ENCODE peak calls at places on chromosome X, in ten cellular contexts. U is stimulated activated CD4-positive, alpha-beta T cell treated with anti-CD3 and anti-CD28 coated beads, Interleukin-2, amount 100 ng/mL, for 24 hours; Z is activated CD4-positive, alpha-beta T cell treated with anti-CD3 and anti-CD28 coated beads, Interleukin-2, amount 50 U/mL, for 1 hour; F is NCI-H2081; E is NCI-H774; B is SK-N-DZ; G is activated gamma-delta T cell treated with Interleukin-2 at 50 U/mL for 16 hours; A is NCI-H1105; R is iPS-NIHi11; S is left cardiac atrium. K is an unnamed sample.

GRCh38 chrX:35076061-35076460 is 133.5 kb downstream of the FAM47B start:
- DNase-seq in U (no peak), Z (no peak), R (peak), G (no peak), F (no peak), E (no peak), S (no peak), A (no peak), B (no peak), K (no peak)

GRCh38 chrX:106897259-106897658 is 5.9 kb downstream of the RIPPLY1 start:
- DNase-seq in E (no peak), F (no peak), B (no peak), Z (no peak), R (no peak), S (no peak), U (no peak), G (no peak), A (no peak), K (no peak)

GRCh38 chrX:49877397-49878101 is 1.7 kb upstream of the USP27X start:
- DNase-seq in R (no peak), S (no peak), E (peak), G (no peak), Z (no peak), F (no peak), U (no peak), A (no peak), B (no peak), K (no peak)

GRCh38 chrX:103503163-103503852 is 16.0 kb downstream of the RAB40A start:
- DNase-seq in E (no peak), R (peak), Z (no peak), A (no peak), U (no peak), F (no peak), B (no peak), G (no peak), S (no peak), K (no peak)

GRCh38 chrX:149984411-149984810 is 46.1 kb upstream of the EOLA2 start:
- DNase-seq in U (no peak), E (no peak), A (no peak), B (no peak), F (no peak), Z (no peak), R (no peak), G (no peak), S (no peak), K (no peak)

GRCh38 chrX:145823132-145823531 is 5.5 kb downstream of the SLITRK2 start:
- DNase-seq in F (no peak), E (no peak), G (no peak), S (no peak), A (no peak), U (no peak), B (no peak), Z (no peak), R (no peak), K (no peak)

GRCh38 chrX:102658551-102658950 is 7.3 kb downstream of the GPRASP1 start:
- DNase-seq in G (no peak), R (no peak), S (no peak), F (no peak), A (no peak), Z (no peak), B (no peak), U (no peak), E (no peak), K (no peak)

GRCh38 chrX:145549476-145549875 is 268.2 kb upstream of the SLITRK2 start:
- DNase-seq in Z (no peak), F (no peak), B (no peak), G (no peak), R (no peak), E (no peak), A (no peak), S (no peak), U (no peak), K (no peak)

GRCh38 chrX:24204331-24204730 is 54.8 kb downstream of the ZFX start:
- DNase-seq in R (no peak), B (no peak), Z (no peak), E (no peak), G (no peak), F (no peak), U (no peak), S (no peak), A (no peak), K (no peak)

GRCh38 chrX:15564981-15565579 is 35.7 kb downstream of the ACE2 start:
- DNase-seq in F (peak), G (no peak), Z (peak), U (peak), R (peak), E (peak), B (peak), A (peak), S (peak), K (peak)

GRCh38 chrX:107485019-107485418 is 35.6 kb downstream of the FRMPD3 start:
- DNase-seq in Z (no peak), R (no peak), B (peak), F (no peak), A (no peak), S (no peak), U (no peak), G (no peak), E (no peak), K (no peak)

GRCh38 chrX:110852180-110852579 is 56.6 kb upstream of the CHRDL1 start:
- DNase-seq in R (peak), F (peak), E (peak), S (no peak), G (no peak), A (no peak), U (no peak), Z (no peak), B (peak), K (no peak)

GRCh38 chrX:50798782-50799181 is 15.2 kb downstream of the SHROOM4 start:
- DNase-seq in S (no peak), E (no peak), Z (no peak), F (no peak), B (no peak), R (no peak), U (no peak), A (no peak), G (no peak), K (no peak)

GRCh38 chrX:16712116-16712824 is at the start of gene CTPS2:
- DNase-seq in R (peak), S (peak), A (peak), G (peak), Z (peak), F (peak), B (peak), E (peak), U (peak), K (peak)

GRCh38 chrX:114712466-114712865 is 128.6 kb downstream of the HTR2C start:
- DNase-seq in B (no peak), Z (no peak), A (no peak), G (no peak), E (no peak), F (no peak), S (no peak), R (no peak), U (no peak), K (no peak)

GRCh38 chrX:13747836-13748235 is 13.3 kb downstream of the OFD1 start:
- DNase-seq in E (no peak), F (peak), Z (peak), A (no peak), R (no peak), G (peak), B (no peak), S (no peak), U (no peak), K (peak)

GRCh38 chrX:116756960-116757359 is 294.2 kb upstream of the CT83 start:
- DNase-seq in G (no peak), A (no peak), R (no peak), F (no peak), B (no peak), S (no peak), U (no peak), E (no peak), Z (no peak), K (no peak)

GRCh38 chrX:106670631-106671030 is 55.9 kb upstream of the RNF128 start:
- DNase-seq in A (no peak), G (no peak), Z (no peak), B (no peak), S (no peak), E (no peak), U (no peak), R (no peak), F (no peak), K (no peak)

GRCh38 chrX:154378059-154378798 is 866 bp upstream of the EMD start:
- DNase-seq in U (peak), Z (peak), E (peak), B (peak), R (no peak), S (peak), F (peak), A (peak), G (no peak), K (no peak)

GRCh38 chrX:118240359-118240758 is 105.5 kb upstream of the WDR44 start:
- DNase-seq in S (no peak), G (no peak), R (no peak), B (no peak), U (no peak), Z (no peak), F (no peak), E (no peak), A (no peak), K (no peak)

GRCh38 chrX:78092296-78092695 is 11.8 kb upstream of the PGK1 start:
- DNase-seq in F (no peak), A (no peak), U (peak), R (peak), G (no peak), Z (no peak), S (no peak), E (no peak), B (peak), K (no peak)

GRCh38 chrX:26442340-26442739 is 226.4 kb downstream of the MAGEB5 start:
- DNase-seq in A (no peak), R (peak), Z (no peak), E (no peak), U (no peak), F (peak), G (no peak), S (no peak), B (peak), K (no peak)

GRCh38 chrX:2627272-2627867 is 63.7 kb upstream of the CD99 start:
- DNase-seq in S (no peak), B (peak), R (peak), E (no peak), G (peak), F (no peak), A (no peak), U (peak), Z (peak), K (peak)

GRCh38 chrX:47264507-47265173 is 31.8 kb downstream of the USP11 start:
- DNase-seq in E (no peak), A (no peak), F (no peak), R (no peak), B (no peak), S (no peak), G (no peak), U (peak), Z (no peak), K (no peak)

GRCh38 chrX:63754141-63754859 is 30.7 kb downstream of the ARHGEF9 start:
- DNase-seq in E (no peak), B (peak), A (no peak), G (peak), F (peak), S (no peak), R (no peak), U (peak), Z (peak), K (peak)

GRCh38 chrX:131588995-131589394 is 45.1 kb downstream of the OR13H1 start:
- DNase-seq in U (no peak), B (no peak), E (no peak), F (no peak), A (no peak), S (no peak), R (no peak), Z (no peak), G (no peak), K (no peak)

GRCh38 chrX:40947276-40947675 is 138.0 kb upstream of the USP9X start:
- DNase-seq in G (no peak), R (no peak), E (no peak), U (no peak), B (no peak), Z (no peak), A (no peak), F (no peak), S (no peak), K (no peak)

GRCh38 chrX:9465380-9466114 is 689 bp downstream of the TBL1X start:
- DNase-seq in B (no peak), E (no peak), S (peak), Z (peak), A (no peak), F (peak), R (peak), G (peak), U (peak), K (peak)

GRCh38 chrX:7514871-7515599 is 327.9 kb upstream of the VCX start:
- DNase-seq in S (no peak), G (no peak), B (no peak), R (no peak), F (no peak), U (no peak), Z (no peak), A (no peak), E (no peak), K (no peak)